ENCODE peak calls at places on chromosomes 2 and 18, in four cellular contexts. One of them, this sample, is unnamed. For H3K4me1, the result is how much of the 10 kb centered on the place peaks cover.

GRCh38 chr18:10147199-10147598 is 233.4 kb downstream of the VAPA start:
- DNase-seq in testis: no peak
- DNase-seq in OCI-LY7: no peak
- DNase-seq in H1: no peak
- DNase-seq in this sample: no peak

GRCh38 chr18:63025251-63025710 is 294.3 kb downstream of the BCL2 start:
- DNase-seq in testis: peak
- DNase-seq in OCI-LY7: no peak
- DNase-seq in H1: no peak
- DNase-seq in this sample: no peak

GRCh38 chr2:230654057-230654456 is 58.6 kb upstream of the CAB39 start:
- DNase-seq in testis: no peak
- DNase-seq in OCI-LY7: no peak
- DNase-seq in H1: no peak
- DNase-seq in this sample: no peak

GRCh38 chr18:74244554-74244953 is 47.2 kb downstream of the CYB5A start:
- DNase-seq in testis: no peak
- DNase-seq in OCI-LY7: no peak
- DNase-seq in H1: no peak
- DNase-seq in this sample: no peak

GRCh38 chr18:63553117-63553516 is 10.9 kb downstream of the SERPINB12 start:
- DNase-seq in testis: peak
- DNase-seq in OCI-LY7: peak
- DNase-seq in H1: no peak
- DNase-seq in this sample: no peak

GRCh38 chr2:240231838-240232244 is 91.4 kb upstream of the OTOS start:
- DNase-seq in testis: peak
- DNase-seq in OCI-LY7: no peak
- DNase-seq in H1: peak
- DNase-seq in this sample: no peak

GRCh38 chr2:60441791-60442190 is 111.7 kb downstream of the BCL11A start:
- DNase-seq in testis: no peak
- DNase-seq in OCI-LY7: no peak
- DNase-seq in H1: no peak
- DNase-seq in this sample: no peak

GRCh38 chr2:86372641-86373502 is 35.4 kb upstream of the REEP1 start:
- DNase-seq in testis: peak
- DNase-seq in OCI-LY7: peak
- DNase-seq in H1: peak
- DNase-seq in this sample: no peak

GRCh38 chr2:219509780-219510511 is 4.3 kb upstream of the ASIC4 start:
- DNase-seq in testis: peak
- DNase-seq in OCI-LY7: peak
- DNase-seq in H1: peak
- DNase-seq in this sample: peak

GRCh38 chr2:18749912-18750526 is 160.7 kb upstream of the NT5C1B start:
- DNase-seq in testis: peak
- DNase-seq in OCI-LY7: peak
- DNase-seq in H1: peak
- DNase-seq in this sample: no peak

GRCh38 chr2:216503697-216504375 is 5.2 kb downstream of the RPL37A start:
- DNase-seq in testis: no peak
- DNase-seq in OCI-LY7: no peak
- DNase-seq in H1: no peak
- DNase-seq in this sample: no peak

GRCh38 chr18:9712606-9713005 is 4.5 kb downstream of the RAB31 start:
- DNase-seq in testis: no peak
- DNase-seq in OCI-LY7: no peak
- DNase-seq in H1: no peak
- DNase-seq in this sample: no peak

GRCh38 chr18:37889963-37890362 is 324.4 kb upstream of the CELF4 start:
- DNase-seq in testis: no peak
- DNase-seq in OCI-LY7: no peak
- DNase-seq in H1: peak
- DNase-seq in this sample: no peak

GRCh38 chr2:152175368-152176112 is at the start of gene STAM2:
- DNase-seq in testis: peak
- DNase-seq in OCI-LY7: peak
- DNase-seq in H1: peak
- DNase-seq in this sample: peak

GRCh38 chr18:75290737-75291358 is 80.3 kb downstream of the TSHZ1 start:
- DNase-seq in testis: no peak
- DNase-seq in OCI-LY7: no peak
- DNase-seq in H1: no peak
- DNase-seq in this sample: no peak

GRCh38 chr2:238510911-238511613 is 84.3 kb downstream of the ASB1 start:
- DNase-seq in testis: no peak
- DNase-seq in OCI-LY7: no peak
- DNase-seq in H1: no peak
- DNase-seq in this sample: no peak

GRCh38 chr18:22279741-22280452 is 110.5 kb downstream of the GATA6 start:
- DNase-seq in testis: no peak
- DNase-seq in OCI-LY7: no peak
- DNase-seq in H1: no peak
- DNase-seq in this sample: no peak

GRCh38 chr18:79797518-79798345 is at the start of gene KCNG2:
- DNase-seq in testis: no peak
- DNase-seq in OCI-LY7: no peak
- DNase-seq in H1: peak
- DNase-seq in this sample: no peak

GRCh38 chr2:222292738-222293134 is 6.1 kb downstream of the PAX3 start:
- DNase-seq in testis: no peak
- DNase-seq in OCI-LY7: no peak
- DNase-seq in H1: no peak
- DNase-seq in this sample: no peak

GRCh38 chr2:196758474-196759377 is 40.8 kb downstream of the GTF3C3 start:
- DNase-seq in testis: no peak
- DNase-seq in OCI-LY7: peak
- DNase-seq in H1: no peak
- DNase-seq in this sample: no peak

GRCh38 chr2:241863021-241863954 is 4.6 kb upstream of the PDCD1 start:
- DNase-seq in testis: peak
- DNase-seq in OCI-LY7: no peak
- DNase-seq in H1: no peak
- DNase-seq in this sample: peak

GRCh38 chr2:42125887-42126594 is 43.1 kb upstream of the EML4 start:
- DNase-seq in testis: no peak
- DNase-seq in OCI-LY7: no peak
- DNase-seq in H1: no peak
- DNase-seq in this sample: no peak

GRCh38 chr2:142585785-142586184 is 291.7 kb upstream of the KYNU start:
- DNase-seq in testis: no peak
- DNase-seq in OCI-LY7: no peak
- DNase-seq in H1: no peak
- DNase-seq in this sample: no peak
- H3K4me3 ChIP-seq in testis: no peak
- H3K4me3 ChIP-seq in OCI-LY7: no peak
- H3K4me3 ChIP-seq in H1: no peak
- H3K4me3 ChIP-seq in this sample: no peak

DNA sequence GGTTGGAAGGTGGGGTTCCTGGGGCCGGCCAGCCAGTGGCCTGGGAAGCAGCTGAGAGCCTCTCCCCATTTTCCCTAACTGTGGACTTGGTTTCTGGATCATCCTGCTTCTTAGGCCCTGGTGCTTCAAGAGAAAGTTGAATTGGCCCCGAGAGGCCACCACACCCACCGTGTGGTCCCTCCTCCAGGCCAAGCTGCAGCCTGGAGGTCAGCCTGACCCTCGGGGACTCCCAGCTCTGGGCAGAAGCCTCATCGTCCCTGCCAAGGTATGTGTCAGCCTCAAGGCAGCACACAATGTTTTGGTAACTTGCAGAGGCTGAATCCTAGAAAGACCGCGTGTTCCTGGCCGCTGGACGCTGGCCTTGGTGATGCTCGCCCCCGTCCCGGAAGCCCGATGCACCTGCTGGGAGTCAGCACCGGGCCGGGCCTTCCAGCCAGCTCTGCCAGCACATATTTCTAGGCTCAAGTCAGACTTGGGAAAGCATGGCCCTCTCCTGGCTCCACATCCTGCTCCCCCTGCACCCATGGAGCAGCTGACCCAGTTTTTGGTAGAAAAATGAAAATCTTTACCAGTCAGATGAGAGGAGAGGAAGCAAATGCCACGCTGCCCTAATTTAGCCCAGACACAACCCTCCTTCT is 72.6 kb downstream of the ACTR2 start:
- DNase-seq in testis: peak
- DNase-seq in OCI-LY7: no peak
- DNase-seq in H1: no peak
- DNase-seq in this sample: no peak
- H3K27ac ChIP-seq in testis: no peak
- H3K27ac ChIP-seq in OCI-LY7: peak
- H3K27ac ChIP-seq in H1: no peak
- H3K27ac ChIP-seq in this sample: no peak

GRCh38 chr2:130376433-130377293 is 20.8 kb downstream of the PTPN18 start:
- DNase-seq in testis: no peak
- DNase-seq in OCI-LY7: peak
- DNase-seq in H1: no peak
- DNase-seq in this sample: no peak
- H3K4me1 ChIP-seq in testis: under half
- H3K4me1 ChIP-seq in OCI-LY7: half or more
- H3K4me1 ChIP-seq in H1: under half
- H3K4me1 ChIP-seq in this sample: under half

DNA sequence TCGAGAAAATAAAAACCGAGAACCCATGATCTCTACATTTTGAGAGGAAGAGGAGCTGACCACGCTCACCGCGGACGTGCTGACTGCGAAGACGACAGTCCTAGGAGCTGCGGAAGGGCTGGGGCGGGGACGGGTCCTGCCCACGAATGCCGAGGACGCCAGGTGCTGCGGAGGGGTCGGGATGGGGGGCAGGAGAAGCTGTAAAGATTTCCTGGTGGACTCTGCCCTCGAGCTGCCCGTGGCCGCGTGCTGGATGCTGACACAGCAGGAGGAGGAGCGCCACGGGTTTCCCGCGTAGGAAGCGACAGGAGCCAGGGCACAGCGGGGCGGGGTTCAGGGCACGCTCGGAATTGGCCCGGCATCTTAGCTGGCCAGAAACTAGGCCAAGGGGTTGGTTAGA is 22.2 kb downstream of the ZSCAN30 start:
- DNase-seq in testis: peak
- DNase-seq in OCI-LY7: no peak
- DNase-seq in H1: no peak
- DNase-seq in this sample: no peak
- H3K4me3 ChIP-seq in testis: peak
- H3K4me3 ChIP-seq in OCI-LY7: no peak
- H3K4me3 ChIP-seq in H1: no peak
- H3K4me3 ChIP-seq in this sample: peak

DNA sequence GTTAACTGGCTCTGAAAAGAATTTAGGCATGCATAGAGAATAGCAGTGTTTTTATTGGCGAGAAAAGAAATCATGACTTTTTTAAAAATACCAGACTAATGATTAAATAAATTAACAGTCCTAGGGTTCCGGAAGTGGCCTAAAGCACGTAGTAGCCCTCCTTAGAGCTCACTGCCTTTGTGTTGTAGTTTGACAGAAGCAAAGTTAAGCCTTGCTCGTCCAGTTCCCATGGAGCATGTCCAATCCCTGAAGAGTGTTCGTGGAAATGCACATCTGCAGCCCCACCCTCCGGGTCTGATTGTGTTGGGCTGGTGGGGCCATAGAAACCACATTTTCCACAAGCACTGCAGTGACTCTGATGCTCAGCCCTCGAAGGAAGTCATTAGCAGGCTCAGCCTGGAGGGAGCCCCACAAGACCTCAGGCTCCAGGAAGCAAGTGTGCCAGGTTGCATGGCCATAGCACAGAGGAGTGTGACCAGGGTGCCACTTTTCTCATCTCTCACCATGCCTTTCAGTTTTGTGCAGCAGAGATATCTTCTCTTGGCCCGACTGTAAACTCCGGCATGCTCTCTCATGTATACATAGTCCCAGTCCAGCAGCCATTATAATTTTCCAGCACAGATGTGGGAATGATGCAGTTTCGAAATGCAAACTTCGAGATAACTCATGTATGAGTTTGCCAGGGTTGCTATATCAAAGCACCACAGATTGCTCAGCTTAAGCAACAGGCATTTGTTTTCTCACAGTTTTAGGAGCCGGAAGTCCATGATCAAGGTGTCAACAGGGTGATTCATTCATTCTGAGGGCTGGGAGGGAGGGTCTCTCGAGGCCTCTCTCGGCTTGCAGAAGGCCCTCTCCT is 188.5 kb upstream of the SH3BP4 start:
- DNase-seq in testis: no peak
- DNase-seq in OCI-LY7: no peak
- DNase-seq in H1: no peak
- DNase-seq in this sample: no peak
- H3K27ac ChIP-seq in testis: no peak
- H3K27ac ChIP-seq in OCI-LY7: no peak
- H3K27ac ChIP-seq in H1: no peak
- H3K27ac ChIP-seq in this sample: no peak

DNA sequence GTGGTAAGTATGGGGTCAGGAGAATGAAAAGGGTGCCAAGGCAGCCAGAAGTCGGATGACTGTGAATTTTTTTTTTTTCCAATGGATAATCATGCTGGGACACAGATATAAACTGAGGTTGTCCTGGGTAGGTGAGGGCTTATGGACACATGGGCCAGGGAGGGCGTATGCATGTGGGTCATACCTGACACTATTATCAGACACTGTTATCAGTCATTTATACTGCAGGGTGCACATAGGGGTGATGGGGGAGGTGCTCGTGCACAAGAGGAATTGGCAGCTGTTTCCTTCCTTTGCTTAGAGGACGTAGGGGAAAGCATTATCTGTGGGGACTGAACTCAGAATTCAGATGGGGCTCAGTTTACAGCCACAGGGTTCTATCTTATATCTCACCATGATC is 10.1 kb downstream of the CTIF start:
- DNase-seq in testis: no peak
- DNase-seq in OCI-LY7: no peak
- DNase-seq in H1: no peak
- DNase-seq in this sample: no peak
- H3K4me1 ChIP-seq in testis: under half
- H3K4me1 ChIP-seq in OCI-LY7: under half
- H3K4me1 ChIP-seq in H1: under half
- H3K4me1 ChIP-seq in this sample: under half

This sample was measured in CD8-positive, alpha-beta memory T cell.